ENCODE peak calls at places on chromosome 18, in ten cellular contexts. One of them, this sample, is unnamed.

GRCh38 chr18:13298262-13298661 is 79.7 kb downstream of the LDLRAD4 start:
- DNase-seq in endothelial cell: no peak
- DNase-seq in left ventricle myocardium inferior: no peak
- DNase-seq in GM12865: no peak
- DNase-seq in brain microvascular endothelial cell: no peak
- DNase-seq in tibial artery: no peak
- DNase-seq in pancreas: no peak
- DNase-seq in AG04450: no peak
- DNase-seq in fibroblast of lung: no peak
- DNase-seq in left lung: no peak
- DNase-seq in this sample: no peak

GRCh38 chr18:28834889-28835288 is 658.0 kb upstream of the CDH2 start:
- DNase-seq in AG04450: no peak
- DNase-seq in tibial artery: no peak
- DNase-seq in brain microvascular endothelial cell: no peak
- DNase-seq in pancreas: no peak
- DNase-seq in endothelial cell: no peak
- DNase-seq in left ventricle myocardium inferior: no peak
- DNase-seq in GM12865: no peak
- DNase-seq in left lung: no peak
- DNase-seq in fibroblast of lung: peak; percentile 23
- DNase-seq in this sample: peak; percentile 68

GRCh38 chr18:62632788-62633455 is 82.4 kb upstream of the PHLPP1 start:
- DNase-seq in left lung: no peak
- DNase-seq in left ventricle myocardium inferior: no peak
- DNase-seq in AG04450: no peak
- DNase-seq in tibial artery: no peak
- DNase-seq in brain microvascular endothelial cell: no peak
- DNase-seq in fibroblast of lung: no peak
- DNase-seq in endothelial cell: no peak
- DNase-seq in pancreas: no peak
- DNase-seq in GM12865: no peak
- DNase-seq in this sample: no peak

GRCh38 chr18:62249478-62250097 is 62.5 kb downstream of the RELCH start:
- DNase-seq in fibroblast of lung: peak; percentile 87
- DNase-seq in endothelial cell: peak; percentile 66
- DNase-seq in tibial artery: peak; percentile 72
- DNase-seq in AG04450: peak; percentile 49
- DNase-seq in brain microvascular endothelial cell: peak; percentile 80
- DNase-seq in left lung: no peak
- DNase-seq in left ventricle myocardium inferior: peak; percentile 29
- DNase-seq in GM12865: peak; percentile 90
- DNase-seq in pancreas: peak; percentile 76
- DNase-seq in this sample: peak; percentile 50

GRCh38 chr18:14917311-14917710 is 169.3 kb downstream of the ANKRD30B start:
- DNase-seq in endothelial cell: no peak
- DNase-seq in fibroblast of lung: no peak
- DNase-seq in left ventricle myocardium inferior: no peak
- DNase-seq in pancreas: no peak
- DNase-seq in brain microvascular endothelial cell: no peak
- DNase-seq in tibial artery: no peak
- DNase-seq in GM12865: no peak
- DNase-seq in left lung: no peak
- DNase-seq in AG04450: no peak
- DNase-seq in this sample: no peak

GRCh38 chr18:46946656-46947282 is 29.4 kb downstream of the KATNAL2 start:
- DNase-seq in tibial artery: peak; percentile 80
- DNase-seq in left ventricle myocardium inferior: peak; percentile 81
- DNase-seq in fibroblast of lung: peak; percentile 83
- DNase-seq in AG04450: peak; percentile 45
- DNase-seq in brain microvascular endothelial cell: peak; percentile 96
- DNase-seq in endothelial cell: peak; percentile 81
- DNase-seq in GM12865: peak; percentile 79
- DNase-seq in left lung: peak; percentile 86
- DNase-seq in pancreas: peak; percentile 87
- DNase-seq in this sample: peak; percentile 83

GRCh38 chr18:23798824-23799223 is 109.6 kb downstream of the LAMA3 start:
- DNase-seq in tibial artery: no peak
- DNase-seq in brain microvascular endothelial cell: no peak
- DNase-seq in left lung: no peak
- DNase-seq in endothelial cell: no peak
- DNase-seq in AG04450: no peak
- DNase-seq in pancreas: no peak
- DNase-seq in fibroblast of lung: no peak
- DNase-seq in GM12865: no peak
- DNase-seq in left ventricle myocardium inferior: no peak
- DNase-seq in this sample: no peak

GRCh38 chr18:57737661-57738060 is 65.5 kb downstream of the ATP8B1 start:
- DNase-seq in endothelial cell: no peak
- DNase-seq in brain microvascular endothelial cell: peak; percentile 97
- DNase-seq in AG04450: peak; percentile 96
- DNase-seq in GM12865: no peak
- DNase-seq in tibial artery: peak; percentile 90
- DNase-seq in left ventricle myocardium inferior: peak; percentile 49
- DNase-seq in left lung: peak; percentile 82
- DNase-seq in pancreas: peak; percentile 58
- DNase-seq in fibroblast of lung: peak; percentile 97
- DNase-seq in this sample: peak; percentile 92

GRCh38 chr18:28013064-28013463 is 163.9 kb downstream of the CDH2 start:
- DNase-seq in fibroblast of lung: peak; percentile 52
- DNase-seq in pancreas: no peak
- DNase-seq in AG04450: peak; percentile 1
- DNase-seq in GM12865: no peak
- DNase-seq in tibial artery: no peak
- DNase-seq in brain microvascular endothelial cell: no peak
- DNase-seq in left ventricle myocardium inferior: no peak
- DNase-seq in left lung: no peak
- DNase-seq in endothelial cell: no peak
- DNase-seq in this sample: no peak

GRCh38 chr18:13039806-13040205 is 48.6 kb downstream of the CEP192 start:
- DNase-seq in fibroblast of lung: no peak
- DNase-seq in pancreas: no peak
- DNase-seq in brain microvascular endothelial cell: no peak
- DNase-seq in AG04450: no peak
- DNase-seq in GM12865: no peak
- DNase-seq in tibial artery: no peak
- DNase-seq in endothelial cell: no peak
- DNase-seq in left ventricle myocardium inferior: no peak
- DNase-seq in left lung: no peak
- DNase-seq in this sample: no peak

GRCh38 chr18:8121942-8122480 is 487.2 kb upstream of the RAB12 start:
- DNase-seq in endothelial cell: no peak
- DNase-seq in left ventricle myocardium inferior: no peak
- DNase-seq in left lung: peak; percentile 55
- DNase-seq in pancreas: no peak
- DNase-seq in tibial artery: no peak
- DNase-seq in brain microvascular endothelial cell: peak; percentile 92
- DNase-seq in AG04450: peak; percentile 34
- DNase-seq in fibroblast of lung: no peak
- DNase-seq in GM12865: no peak
- DNase-seq in this sample: peak; percentile 62

GRCh38 chr18:22368066-22368465 is 49.6 kb downstream of the CTAGE1 start:
- DNase-seq in pancreas: no peak
- DNase-seq in tibial artery: no peak
- DNase-seq in brain microvascular endothelial cell: no peak
- DNase-seq in endothelial cell: no peak
- DNase-seq in AG04450: no peak
- DNase-seq in left lung: no peak
- DNase-seq in left ventricle myocardium inferior: no peak
- DNase-seq in GM12865: no peak
- DNase-seq in fibroblast of lung: no peak
- DNase-seq in this sample: no peak

GRCh38 chr18:79378416-79379250 is 17.1 kb upstream of the NFATC1 start:
- DNase-seq in fibroblast of lung: peak; percentile 57
- DNase-seq in left lung: peak; percentile 94
- DNase-seq in GM12865: peak; percentile 79
- DNase-seq in left ventricle myocardium inferior: peak; percentile 79
- DNase-seq in tibial artery: peak; percentile 87
- DNase-seq in AG04450: no peak
- DNase-seq in pancreas: peak; percentile 78
- DNase-seq in endothelial cell: peak; percentile 97
- DNase-seq in brain microvascular endothelial cell: peak; percentile 75
- DNase-seq in this sample: peak; percentile 15

GRCh38 chr18:5103286-5103685 is 93.8 kb downstream of the AKAIN1 start:
- DNase-seq in brain microvascular endothelial cell: no peak
- DNase-seq in GM12865: no peak
- DNase-seq in left ventricle myocardium inferior: no peak
- DNase-seq in endothelial cell: no peak
- DNase-seq in tibial artery: no peak
- DNase-seq in pancreas: no peak
- DNase-seq in left lung: no peak
- DNase-seq in fibroblast of lung: no peak
- DNase-seq in AG04450: no peak
- DNase-seq in this sample: no peak

GRCh38 chr18:5103693-5104092 is 93.4 kb downstream of the AKAIN1 start:
- DNase-seq in left lung: no peak
- DNase-seq in tibial artery: no peak
- DNase-seq in pancreas: no peak
- DNase-seq in left ventricle myocardium inferior: no peak
- DNase-seq in GM12865: no peak
- DNase-seq in endothelial cell: no peak
- DNase-seq in brain microvascular endothelial cell: no peak
- DNase-seq in AG04450: no peak
- DNase-seq in fibroblast of lung: no peak
- DNase-seq in this sample: no peak

GRCh38 chr18:5107990-5108389 is 89.1 kb downstream of the AKAIN1 start:
- DNase-seq in left lung: no peak
- DNase-seq in fibroblast of lung: no peak
- DNase-seq in pancreas: no peak
- DNase-seq in left ventricle myocardium inferior: no peak
- DNase-seq in GM12865: no peak
- DNase-seq in endothelial cell: peak; percentile 19
- DNase-seq in AG04450: no peak
- DNase-seq in tibial artery: no peak
- DNase-seq in brain microvascular endothelial cell: no peak
- DNase-seq in this sample: no peak

GRCh38 chr18:5104246-5104645 is 92.8 kb downstream of the AKAIN1 start:
- DNase-seq in left lung: no peak
- DNase-seq in AG04450: no peak
- DNase-seq in left ventricle myocardium inferior: no peak
- DNase-seq in GM12865: no peak
- DNase-seq in fibroblast of lung: no peak
- DNase-seq in brain microvascular endothelial cell: no peak
- DNase-seq in tibial artery: no peak
- DNase-seq in endothelial cell: no peak
- DNase-seq in pancreas: no peak
- DNase-seq in this sample: no peak

DNA sequence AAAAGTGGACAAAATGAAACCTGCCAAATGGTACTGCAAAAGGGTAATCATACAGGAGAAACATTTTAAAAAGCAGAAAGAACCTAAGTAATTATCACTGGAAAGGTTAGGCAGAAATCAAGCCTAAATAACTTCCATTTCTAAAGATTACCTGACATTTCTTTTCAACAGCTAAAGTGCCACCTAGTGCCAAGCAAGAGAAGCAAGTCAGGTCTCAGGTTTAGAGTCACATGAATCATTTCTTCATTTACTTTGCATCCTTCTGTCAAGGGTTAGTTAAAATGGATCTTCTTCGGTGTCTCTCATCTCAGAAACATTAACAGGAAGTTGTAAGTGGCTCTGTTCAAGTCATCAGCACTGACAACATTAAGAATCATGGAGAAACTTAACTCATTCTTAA is 90.3 kb downstream of the AKAIN1 start:
- DNase-seq in endothelial cell: no peak
- DNase-seq in left ventricle myocardium inferior: no peak
- DNase-seq in pancreas: no peak
- DNase-seq in brain microvascular endothelial cell: no peak
- DNase-seq in left lung: no peak
- DNase-seq in GM12865: no peak
- DNase-seq in AG04450: no peak
- DNase-seq in tibial artery: no peak
- DNase-seq in fibroblast of lung: no peak
- DNase-seq in this sample: no peak
- TF ChIP-seq CTCF in endothelial cell: no peak
- TF ChIP-seq CTCF in left ventricle myocardium inferior: no peak
- TF ChIP-seq CTCF in pancreas: no peak
- TF ChIP-seq CTCF in brain microvascular endothelial cell: no peak
- TF ChIP-seq CTCF in left lung: peak; percentile 13
- TF ChIP-seq CTCF in GM12865: peak; percentile 27
- TF ChIP-seq CTCF in AG04450: no peak
- TF ChIP-seq CTCF in tibial artery: no peak
- TF ChIP-seq CTCF in fibroblast of lung: no peak
- TF ChIP-seq CTCF in this sample: peak; percentile 15

GRCh38 chr18:49859006-49859359 is 45.6 kb upstream of the ACAA2 start:
- DNase-seq in left lung: no peak
- DNase-seq in left ventricle myocardium inferior: no peak
- DNase-seq in brain microvascular endothelial cell: no peak
- DNase-seq in GM12865: no peak
- DNase-seq in AG04450: no peak
- DNase-seq in fibroblast of lung: no peak
- DNase-seq in pancreas: no peak
- DNase-seq in endothelial cell: no peak
- DNase-seq in tibial artery: no peak
- DNase-seq in this sample: no peak
- TF ChIP-seq CTCF in left lung: peak; percentile 8
- TF ChIP-seq CTCF in left ventricle myocardium inferior: no peak
- TF ChIP-seq CTCF in brain microvascular endothelial cell: no peak
- TF ChIP-seq CTCF in GM12865: no peak
- TF ChIP-seq CTCF in AG04450: no peak
- TF ChIP-seq CTCF in fibroblast of lung: no peak
- TF ChIP-seq CTCF in pancreas: no peak
- TF ChIP-seq CTCF in endothelial cell: peak; percentile 66
- TF ChIP-seq CTCF in tibial artery: no peak
- TF ChIP-seq CTCF in this sample: peak; percentile 5

GRCh38 chr18:26192233-26192632 is 34.0 kb upstream of the TAF4B start:
- DNase-seq in left ventricle myocardium inferior: no peak
- DNase-seq in GM12865: no peak
- DNase-seq in left lung: no peak
- DNase-seq in brain microvascular endothelial cell: no peak
- DNase-seq in AG04450: no peak
- DNase-seq in endothelial cell: no peak
- DNase-seq in pancreas: no peak
- DNase-seq in tibial artery: no peak
- DNase-seq in fibroblast of lung: no peak
- DNase-seq in this sample: no peak
- TF ChIP-seq CTCF in left ventricle myocardium inferior: no peak
- TF ChIP-seq CTCF in GM12865: no peak
- TF ChIP-seq CTCF in left lung: no peak
- TF ChIP-seq CTCF in brain microvascular endothelial cell: no peak
- TF ChIP-seq CTCF in AG04450: no peak
- TF ChIP-seq CTCF in endothelial cell: no peak
- TF ChIP-seq CTCF in pancreas: no peak
- TF ChIP-seq CTCF in tibial artery: no peak
- TF ChIP-seq CTCF in fibroblast of lung: no peak
- TF ChIP-seq CTCF in this sample: no peak

DNA sequence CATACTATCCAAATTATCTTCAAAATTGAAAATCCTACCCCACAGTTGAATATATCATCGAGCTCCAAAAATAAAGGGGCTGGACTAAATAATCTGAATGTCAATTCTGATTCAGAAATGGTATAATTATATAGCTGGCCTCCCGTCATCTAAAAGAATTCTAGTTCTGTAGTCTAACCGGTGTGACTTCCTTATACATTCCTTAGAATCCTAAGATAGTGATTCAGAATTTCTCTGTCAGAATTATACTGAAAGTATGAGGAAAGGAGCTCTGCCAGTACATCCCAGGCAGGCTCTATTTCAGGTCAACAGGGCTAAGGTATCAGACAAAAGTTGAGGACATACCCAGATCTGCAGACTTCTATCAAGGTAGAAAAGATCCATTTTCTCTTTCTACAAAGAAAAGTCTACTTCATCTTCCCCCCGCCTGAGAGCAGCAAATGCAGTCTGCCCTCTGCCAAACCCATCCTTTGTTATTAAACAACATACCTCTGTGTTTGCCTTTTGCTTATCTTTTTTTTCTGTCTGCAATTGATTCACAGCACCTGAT is 128.5 kb downstream of the METTL4 start:
- DNase-seq in left ventricle myocardium inferior: no peak
- DNase-seq in tibial artery: no peak
- DNase-seq in GM12865: no peak
- DNase-seq in fibroblast of lung: no peak
- DNase-seq in left lung: no peak
- DNase-seq in brain microvascular endothelial cell: no peak
- DNase-seq in pancreas: no peak
- DNase-seq in AG04450: no peak
- DNase-seq in endothelial cell: no peak
- DNase-seq in this sample: no peak
- TF ChIP-seq CTCF in left ventricle myocardium inferior: no peak
- TF ChIP-seq CTCF in tibial artery: no peak
- TF ChIP-seq CTCF in GM12865: no peak
- TF ChIP-seq CTCF in fibroblast of lung: no peak
- TF ChIP-seq CTCF in left lung: no peak
- TF ChIP-seq CTCF in brain microvascular endothelial cell: no peak
- TF ChIP-seq CTCF in pancreas: no peak
- TF ChIP-seq CTCF in AG04450: no peak
- TF ChIP-seq CTCF in endothelial cell: no peak
- TF ChIP-seq CTCF in this sample: no peak

This sample was measured in HFFc6.